ENCODE peak calls at places on chromosomes 12 and 14, in five cellular contexts. Q is MM.1S, Z is trophoblast cell, H is mesendoderm, I is IMR-90. J is an unnamed sample.
A peak's percentile ranks its signal among the peaks of the same experiment; 100 is the strongest.

GRCh38 chr12:38892090-38892786 is 13.2 kb downstream of the CPNE8 start:
- DNase-seq in Q (no peak), Z (peak; percentile 54), H (peak; percentile 66), I (no peak), J (no peak)

GRCh38 chr12:103053089-103053488 is 95.6 kb downstream of the ASCL1 start:
- DNase-seq in Q (no peak), Z (no peak), H (no peak), I (no peak), J (no peak)

GRCh38 chr12:65798903-65799302 is 25.4 kb upstream of the HMGA2 start:
- DNase-seq in Q (no peak), Z (no peak), H (peak; percentile 32), I (no peak), J (no peak)

GRCh38 chr14:61602733-61603077 is 92.6 kb upstream of the HIF1A start:
- DNase-seq in Q (no peak), Z (no peak), H (peak; percentile 77), I (no peak), J (no peak)

GRCh38 chr12:2179953-2180736 is 127.4 kb downstream of the CACNA1C start:
- DNase-seq in Q (no peak), Z (no peak), H (no peak), I (peak; percentile 98), J (no peak)

GRCh38 chr14:61663312-61663974 is 31.9 kb upstream of the HIF1A start:
- DNase-seq in Q (peak; percentile 29), Z (no peak), H (no peak), I (no peak), J (no peak)

GRCh38 chr12:10320643-10321042 is 13.0 kb downstream of the KLRD1 start:
- DNase-seq in Q (no peak), Z (no peak), H (no peak), I (no peak), J (no peak)

GRCh38 chr14:93329965-93330608 is 2.7 kb downstream of the BTBD7 start:
- DNase-seq in Q (no peak), Z (no peak), H (no peak), I (no peak), J (no peak)

GRCh38 chr12:90653051-90653450 is 301.9 kb downstream of the CCER1 start:
- DNase-seq in Q (no peak), Z (peak; percentile 70), H (peak; percentile 5), I (peak; percentile 71), J (no peak)

GRCh38 chr12:104641862-104642261 is 185.1 kb downstream of the CHST11 start:
- DNase-seq in Q (no peak), Z (no peak), H (no peak), I (no peak), J (no peak)

GRCh38 chr14:39939023-39939422 is 506.8 kb upstream of the FBXO33 start:
- DNase-seq in Q (no peak), Z (no peak), H (peak; percentile 28), I (no peak), J (no peak)

GRCh38 chr12:50052964-50053363 is 4.4 kb upstream of the ASIC1 start:
- DNase-seq in Q (no peak), Z (no peak), H (no peak), I (no peak), J (no peak)

GRCh38 chr14:26370118-26370517 is 227.7 kb downstream of the NOVA1 start:
- DNase-seq in Q (no peak), Z (no peak), H (no peak), I (peak; percentile 4), J (no peak)

GRCh38 chr12:95919110-95919509 is 23.3 kb downstream of the CCDC38 start:
- DNase-seq in Q (no peak), Z (no peak), H (no peak), I (no peak), J (no peak)

GRCh38 chr14:58466459-58466858 is 38.9 kb downstream of the KIAA0586 start:
- DNase-seq in Q (no peak), Z (no peak), H (no peak), I (no peak), J (no peak)

GRCh38 chr12:79451988-79452387 is 238.8 kb downstream of the PAWR start:
- DNase-seq in Q (no peak), Z (peak; percentile 84), H (peak; percentile 10), I (peak; percentile 88), J (no peak)

GRCh38 chr12:14892726-14893442 is 7.2 kb upstream of the MGP start:
- DNase-seq in Q (no peak), Z (no peak), H (no peak), I (peak; percentile 2), J (no peak)

GRCh38 chr14:37253905-37254304 is 56.2 kb downstream of the MIPOL1 start:
- DNase-seq in Q (no peak), Z (no peak), H (no peak), I (peak; percentile 73), J (no peak)

GRCh38 chr12:129911437-129912049 is 7.7 kb upstream of the TMEM132D start:
- DNase-seq in Q (no peak), Z (no peak), H (peak; percentile 61), I (no peak), J (peak; percentile 3)

GRCh38 chr14:100022772-100023451 is 42.3 kb upstream of the EVL start:
- DNase-seq in Q (no peak), Z (peak; percentile 38), H (no peak), I (peak; percentile 59), J (no peak)

GRCh38 chr12:94500831-94501567 is 41.3 kb upstream of the CEP83 start:
- DNase-seq in Q (no peak), Z (no peak), H (no peak), I (no peak), J (no peak)

GRCh38 chr14:91311284-91311662 is 66.8 kb upstream of the GPR68 start:
- DNase-seq in Q (no peak), Z (no peak), H (no peak), I (no peak), J (no peak)

GRCh38 chr12:101695698-101696097 is 1.7 kb upstream of the CHPT1 start:
- DNase-seq in Q (no peak), Z (no peak), H (no peak), I (peak; percentile 59), J (no peak)

GRCh38 chr14:72559227-72559626 is 334.7 kb downstream of the DPF3 start:
- DNase-seq in Q (no peak), Z (peak; percentile 98), H (peak; percentile 30), I (no peak), J (no peak)

GRCh38 chr12:4147051-4147481 is 126.5 kb upstream of the CCND2 start:
- DNase-seq in Q (no peak), Z (no peak), H (no peak), I (no peak), J (no peak)

GRCh38 chr12:93621986-93622385 is 49.5 kb downstream of the SOCS2 start:
- DNase-seq in Q (no peak), Z (peak; percentile 7), H (no peak), I (peak; percentile 63), J (no peak)

GRCh38 chr12:7090222-7090998 is 1.8 kb downstream of the C1R start:
- DNase-seq in Q (no peak), Z (no peak), H (peak; percentile 49), I (peak; percentile 55), J (no peak)

GRCh38 chr14:99821519-99822165 is 28.4 kb downstream of the EML1 start:
- DNase-seq in Q (no peak), Z (no peak), H (no peak), I (peak; percentile 85), J (peak; percentile 58)

GRCh38 chr14:23352506-23353432 is at the start of gene SLC22A17:
- DNase-seq in Q (no peak), Z (peak; percentile 91), H (peak; percentile 96), I (peak; percentile 92), J (no peak)

GRCh38 chr12:2583642-2584041 is 211.1 kb upstream of the FKBP4 start:
- DNase-seq in Q (no peak), Z (no peak), H (no peak), I (no peak), J (no peak)

DNA sequence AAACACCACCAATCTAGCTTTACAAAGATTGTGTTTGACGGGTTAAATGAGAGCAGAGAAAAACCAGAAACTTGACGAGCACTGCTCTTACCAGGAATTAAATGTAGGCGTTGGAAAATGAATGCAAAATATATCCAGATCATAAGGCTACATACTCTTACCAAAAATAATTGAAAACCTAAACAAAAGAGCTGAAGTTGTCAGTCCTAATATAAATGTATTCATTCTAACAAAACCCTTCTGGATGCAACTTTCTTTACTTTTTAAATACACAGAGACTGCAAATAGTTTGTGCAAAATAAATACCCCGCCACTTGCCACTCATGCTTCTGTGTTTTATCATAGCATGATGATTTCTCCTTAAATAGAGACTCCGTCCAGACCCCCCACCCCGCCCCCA is 32.7 kb downstream of the RAD9B start:
- DNase-seq in Q (no peak), Z (no peak), H (no peak), I (no peak), J (no peak)
- H3K9ac ChIP-seq in Q (no peak overlapping the region), Z (no peak overlapping the region), H (no peak overlapping the region), I (no peak overlapping the region), J (no peak overlapping the region)

DNA sequence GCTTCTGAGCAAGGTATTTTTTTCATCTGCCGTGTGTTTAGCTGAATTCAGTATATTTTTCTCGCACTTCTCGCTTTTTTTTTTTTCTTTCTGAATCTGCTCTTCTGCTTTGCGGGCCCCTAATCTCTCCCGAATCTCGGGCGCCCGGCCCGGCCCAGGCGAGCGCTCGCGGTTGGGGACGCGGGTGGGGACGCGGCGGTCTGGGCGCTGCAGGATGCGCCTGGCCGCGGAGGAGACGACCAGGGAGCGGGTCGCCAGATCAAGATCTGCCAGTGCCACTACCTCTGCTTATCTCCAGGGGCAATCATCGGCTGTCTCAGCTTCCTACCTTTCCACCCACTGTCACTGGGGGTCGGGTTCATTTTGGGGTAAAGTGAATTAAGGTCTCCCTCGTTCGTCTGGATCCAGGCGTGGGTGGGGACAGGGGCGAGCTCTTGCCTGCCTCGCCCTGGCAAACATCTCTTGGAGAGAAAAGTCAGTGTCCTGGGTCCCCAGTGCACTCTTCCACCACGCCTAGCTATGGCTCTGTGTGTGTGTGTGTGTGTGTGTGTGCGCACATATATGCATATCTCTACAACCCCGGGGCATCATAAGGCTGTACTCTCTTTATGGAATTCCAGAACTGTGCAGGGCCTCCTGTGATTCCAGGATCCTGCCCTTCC is 422.3 kb downstream of the VRK1 start:
- DNase-seq in Q (no peak), Z (no peak), H (peak; percentile 2), I (no peak), J (no peak)
- H3K9ac ChIP-seq in Q (no peak overlapping the region), Z (no peak overlapping the region), H (peak overlapping the region; percentile 78), I (no peak overlapping the region), J (peak overlapping the region; percentile 98)

DNA sequence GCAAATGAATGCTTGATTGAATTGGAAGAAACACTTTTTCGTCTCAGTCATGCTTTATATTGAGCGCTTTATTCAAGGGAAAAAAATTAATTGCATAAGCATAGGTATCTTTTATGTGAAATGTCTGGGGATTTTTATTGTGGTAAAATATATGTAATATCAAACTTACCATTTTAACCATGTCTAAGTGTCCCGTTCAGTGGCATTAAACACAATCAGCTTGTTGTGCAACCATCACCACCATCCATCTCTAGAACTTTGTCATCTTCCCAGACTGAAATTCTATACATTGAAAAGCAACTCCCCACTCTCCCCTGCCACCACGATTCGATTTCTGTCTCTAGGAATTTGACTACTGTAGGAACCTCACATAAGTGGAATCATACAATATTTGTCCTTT is 39.8 kb downstream of the PHLDA1 start:
- DNase-seq in Q (no peak), Z (no peak), H (no peak), I (no peak), J (no peak)
- H3K9ac ChIP-seq in Q (no peak overlapping the region), Z (no peak overlapping the region), H (no peak overlapping the region), I (no peak overlapping the region), J (no peak overlapping the region)

DNA sequence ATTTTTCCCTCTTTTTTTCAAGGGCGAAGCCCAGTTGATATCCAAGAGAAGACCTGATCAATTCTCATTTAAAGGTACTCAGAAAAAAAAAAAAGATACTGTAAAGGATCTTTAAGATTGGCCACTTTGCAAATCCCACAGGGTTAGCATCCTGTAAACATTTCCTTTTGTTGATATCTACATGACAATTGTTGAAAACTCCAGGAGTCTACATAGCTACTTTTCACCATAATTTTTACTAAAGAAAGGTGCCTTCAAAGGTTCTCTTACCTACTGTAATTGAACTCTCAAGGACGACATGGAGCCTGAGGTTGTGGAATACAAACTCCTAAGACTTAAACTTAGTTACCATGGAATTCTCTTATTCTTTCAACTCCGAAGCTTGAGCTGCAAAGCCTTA is 125.5 kb downstream of the HECTD4 start:
- DNase-seq in Q (no peak), Z (no peak), H (no peak), I (no peak), J (no peak)
- H3K9ac ChIP-seq in Q (no peak overlapping the region), Z (no peak overlapping the region), H (no peak overlapping the region), I (no peak overlapping the region), J (no peak overlapping the region)